ENCODE peak calls at places on chromosomes 12 and 14, in eight cellular contexts. One of them, this sample, is unnamed.

GRCh38 chr12:2057041-2057792 is 4.4 kb downstream of the CACNA1C start:
- DNase-seq in colonic mucosa: peak; percentile 68
- DNase-seq in cardiac fibroblast: peak; percentile 70
- DNase-seq in osteoblast: no peak
- DNase-seq in fibroblast of mammary gland: peak; percentile 57
- DNase-seq in A549: no peak
- DNase-seq in fibroblast of pulmonary artery: peak; percentile 66
- DNase-seq in upper lobe of right lung: no peak
- DNase-seq in this sample: peak; percentile 61

GRCh38 chr12:109998241-109998903 is 858 bp upstream of the ANKRD13A start:
- DNase-seq in fibroblast of pulmonary artery: no peak
- DNase-seq in fibroblast of mammary gland: no peak
- DNase-seq in osteoblast: peak; percentile 74
- DNase-seq in A549: no peak
- DNase-seq in cardiac fibroblast: no peak
- DNase-seq in colonic mucosa: no peak
- DNase-seq in upper lobe of right lung: no peak
- DNase-seq in this sample: no peak

GRCh38 chr14:75340921-75341320 is 62.3 kb downstream of the FOS start:
- DNase-seq in osteoblast: no peak
- DNase-seq in colonic mucosa: peak; percentile 65
- DNase-seq in upper lobe of right lung: peak; percentile 78
- DNase-seq in fibroblast of mammary gland: peak; percentile 82
- DNase-seq in A549: no peak
- DNase-seq in fibroblast of pulmonary artery: peak; percentile 83
- DNase-seq in cardiac fibroblast: peak; percentile 82
- DNase-seq in this sample: peak; percentile 47

GRCh38 chr12:47410383-47410782 is 295.4 kb downstream of the RPAP3 start:
- DNase-seq in upper lobe of right lung: no peak
- DNase-seq in fibroblast of pulmonary artery: no peak
- DNase-seq in fibroblast of mammary gland: no peak
- DNase-seq in colonic mucosa: no peak
- DNase-seq in A549: no peak
- DNase-seq in cardiac fibroblast: no peak
- DNase-seq in osteoblast: no peak
- DNase-seq in this sample: no peak

GRCh38 chr12:98328467-98328866 is 186.9 kb upstream of the TMPO start:
- DNase-seq in cardiac fibroblast: no peak
- DNase-seq in fibroblast of pulmonary artery: no peak
- DNase-seq in colonic mucosa: no peak
- DNase-seq in osteoblast: no peak
- DNase-seq in A549: no peak
- DNase-seq in upper lobe of right lung: no peak
- DNase-seq in fibroblast of mammary gland: no peak
- DNase-seq in this sample: no peak

GRCh38 chr12:7096006-7096903 is 4.0 kb upstream of the C1R start:
- DNase-seq in osteoblast: no peak
- DNase-seq in colonic mucosa: no peak
- DNase-seq in upper lobe of right lung: peak; percentile 50
- DNase-seq in fibroblast of pulmonary artery: no peak
- DNase-seq in A549: no peak
- DNase-seq in fibroblast of mammary gland: no peak
- DNase-seq in cardiac fibroblast: no peak
- DNase-seq in this sample: no peak

GRCh38 chr12:87953257-87953860 is 75.8 kb downstream of the C12orf50 start:
- DNase-seq in fibroblast of pulmonary artery: peak; percentile 69
- DNase-seq in fibroblast of mammary gland: peak; percentile 60
- DNase-seq in osteoblast: peak; percentile 87
- DNase-seq in A549: peak; percentile 28
- DNase-seq in upper lobe of right lung: no peak
- DNase-seq in colonic mucosa: no peak
- DNase-seq in cardiac fibroblast: peak; percentile 64
- DNase-seq in this sample: no peak

GRCh38 chr14:50222061-50222613 is 9.2 kb downstream of the SOS2 start:
- DNase-seq in fibroblast of pulmonary artery: no peak
- DNase-seq in fibroblast of mammary gland: peak; percentile 60
- DNase-seq in upper lobe of right lung: no peak
- DNase-seq in colonic mucosa: no peak
- DNase-seq in osteoblast: peak; percentile 9
- DNase-seq in cardiac fibroblast: no peak
- DNase-seq in A549: no peak
- DNase-seq in this sample: no peak

GRCh38 chr12:54164402-54165145 is 24.2 kb downstream of the SMUG1 start:
- DNase-seq in A549: no peak
- DNase-seq in osteoblast: peak; percentile 15
- DNase-seq in cardiac fibroblast: no peak
- DNase-seq in upper lobe of right lung: no peak
- DNase-seq in fibroblast of pulmonary artery: no peak
- DNase-seq in colonic mucosa: no peak
- DNase-seq in fibroblast of mammary gland: no peak
- DNase-seq in this sample: no peak

GRCh38 chr14:55336161-55336560 is 64.9 kb downstream of the FBXO34 start:
- DNase-seq in cardiac fibroblast: peak; percentile 45
- DNase-seq in osteoblast: no peak
- DNase-seq in fibroblast of pulmonary artery: no peak
- DNase-seq in fibroblast of mammary gland: no peak
- DNase-seq in colonic mucosa: no peak
- DNase-seq in A549: no peak
- DNase-seq in upper lobe of right lung: no peak
- DNase-seq in this sample: no peak

GRCh38 chr14:55339770-55340169 is 68.5 kb downstream of the FBXO34 start:
- DNase-seq in A549: no peak
- DNase-seq in fibroblast of mammary gland: no peak
- DNase-seq in osteoblast: no peak
- DNase-seq in fibroblast of pulmonary artery: peak; percentile 41
- DNase-seq in colonic mucosa: no peak
- DNase-seq in cardiac fibroblast: no peak
- DNase-seq in upper lobe of right lung: no peak
- DNase-seq in this sample: no peak

GRCh38 chr14:55332654-55333570 is 61.7 kb downstream of the FBXO34 start:
- DNase-seq in osteoblast: no peak
- DNase-seq in fibroblast of pulmonary artery: no peak
- DNase-seq in cardiac fibroblast: no peak
- DNase-seq in colonic mucosa: no peak
- DNase-seq in fibroblast of mammary gland: no peak
- DNase-seq in A549: no peak
- DNase-seq in upper lobe of right lung: no peak
- DNase-seq in this sample: no peak

GRCh38 chr14:55333785-55334485 is 62.7 kb downstream of the FBXO34 start:
- DNase-seq in fibroblast of pulmonary artery: no peak
- DNase-seq in colonic mucosa: no peak
- DNase-seq in cardiac fibroblast: no peak
- DNase-seq in osteoblast: no peak
- DNase-seq in A549: no peak
- DNase-seq in upper lobe of right lung: no peak
- DNase-seq in fibroblast of mammary gland: no peak
- DNase-seq in this sample: no peak

DNA sequence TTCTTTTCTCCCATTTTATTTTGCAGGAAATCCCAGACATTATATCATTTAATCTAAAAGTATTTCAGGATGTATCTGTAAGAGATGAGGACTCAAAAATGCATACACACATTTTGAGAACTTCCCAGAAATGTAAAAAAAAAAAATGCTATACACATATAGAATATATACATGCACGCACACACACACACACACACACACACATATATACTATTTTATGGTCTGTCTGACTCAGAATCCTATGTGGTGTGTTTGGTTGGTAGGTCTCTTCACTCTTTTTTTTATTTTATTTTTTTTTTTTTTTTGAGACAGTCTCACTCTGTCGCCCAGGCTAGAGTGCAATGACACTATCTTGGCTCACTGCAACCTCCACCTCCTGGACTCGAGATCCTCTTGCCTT is 65.5 kb downstream of the FBXO34 start:
- DNase-seq in osteoblast: no peak
- DNase-seq in cardiac fibroblast: no peak
- DNase-seq in colonic mucosa: no peak
- DNase-seq in fibroblast of mammary gland: no peak
- DNase-seq in fibroblast of pulmonary artery: no peak
- DNase-seq in upper lobe of right lung: no peak
- DNase-seq in A549: no peak
- DNase-seq in this sample: no peak
- H3K4me3 ChIP-seq in osteoblast: no peak overlapping the region
- H3K4me3 ChIP-seq in cardiac fibroblast: no peak overlapping the region
- H3K4me3 ChIP-seq in colonic mucosa: no peak overlapping the region
- H3K4me3 ChIP-seq in fibroblast of mammary gland: no peak overlapping the region
- H3K4me3 ChIP-seq in fibroblast of pulmonary artery: no peak overlapping the region
- H3K4me3 ChIP-seq in upper lobe of right lung: no peak overlapping the region
- H3K4me3 ChIP-seq in A549: no peak overlapping the region
- H3K4me3 ChIP-seq in this sample: no peak overlapping the region

GRCh38 chr12:130192667-130193345 is 30.5 kb downstream of the FZD10 start:
- DNase-seq in cardiac fibroblast: no peak
- DNase-seq in fibroblast of mammary gland: no peak
- DNase-seq in osteoblast: no peak
- DNase-seq in upper lobe of right lung: no peak
- DNase-seq in colonic mucosa: no peak
- DNase-seq in A549: no peak
- DNase-seq in fibroblast of pulmonary artery: no peak
- DNase-seq in this sample: no peak
- TF ChIP-seq CTCF in cardiac fibroblast: no peak
- TF ChIP-seq CTCF in fibroblast of mammary gland: no peak
- TF ChIP-seq CTCF in osteoblast: no peak
- TF ChIP-seq CTCF in upper lobe of right lung: no peak
- TF ChIP-seq CTCF in colonic mucosa: no peak
- TF ChIP-seq CTCF in A549: no peak
- TF ChIP-seq CTCF in fibroblast of pulmonary artery: no peak
- TF ChIP-seq CTCF in this sample: no peak

DNA sequence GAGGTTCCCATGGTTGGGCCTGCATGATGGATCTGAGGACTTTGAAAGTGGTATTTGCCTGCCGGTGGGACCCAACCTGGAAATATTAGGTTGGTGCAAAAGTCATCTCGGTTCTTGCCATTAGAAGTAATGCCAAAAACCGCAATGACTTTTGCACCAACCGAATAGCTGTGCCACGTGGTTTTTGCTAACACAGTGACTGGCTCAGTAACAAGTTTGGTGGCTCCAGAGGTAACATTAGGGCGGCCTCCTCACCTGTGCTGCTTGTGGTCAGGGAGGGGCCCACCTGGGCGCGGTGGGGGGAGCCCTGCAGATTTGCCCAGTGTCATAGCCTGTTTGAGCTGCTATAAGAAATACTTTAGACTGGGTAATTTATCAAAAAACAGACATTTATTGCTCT is 1.8 kb downstream of the BDKRB2 start:
- DNase-seq in fibroblast of mammary gland: no peak
- DNase-seq in cardiac fibroblast: no peak
- DNase-seq in upper lobe of right lung: no peak
- DNase-seq in fibroblast of pulmonary artery: no peak
- DNase-seq in osteoblast: no peak
- DNase-seq in A549: no peak
- DNase-seq in colonic mucosa: peak; percentile 69
- DNase-seq in this sample: no peak
- H3K4me3 ChIP-seq in fibroblast of mammary gland: peak overlapping the region; percentile 73
- H3K4me3 ChIP-seq in cardiac fibroblast: no peak overlapping the region
- H3K4me3 ChIP-seq in upper lobe of right lung: no peak overlapping the region
- H3K4me3 ChIP-seq in fibroblast of pulmonary artery: no peak overlapping the region
- H3K4me3 ChIP-seq in osteoblast: peak overlapping the region; percentile 79
- H3K4me3 ChIP-seq in A549: peak overlapping the region; percentile 76
- H3K4me3 ChIP-seq in colonic mucosa: peak overlapping the region; percentile 57
- H3K4me3 ChIP-seq in this sample: no peak overlapping the region

GRCh38 chr12:3244219-3244750 is 167.1 kb downstream of the TSPAN9 start:
- DNase-seq in fibroblast of pulmonary artery: no peak
- DNase-seq in osteoblast: no peak
- DNase-seq in fibroblast of mammary gland: no peak
- DNase-seq in A549: no peak
- DNase-seq in upper lobe of right lung: no peak
- DNase-seq in colonic mucosa: no peak
- DNase-seq in cardiac fibroblast: no peak
- DNase-seq in this sample: no peak

GRCh38 chr12:3243376-3244084 is 166.4 kb downstream of the TSPAN9 start:
- DNase-seq in A549: no peak
- DNase-seq in upper lobe of right lung: no peak
- DNase-seq in osteoblast: no peak
- DNase-seq in fibroblast of pulmonary artery: no peak
- DNase-seq in cardiac fibroblast: no peak
- DNase-seq in fibroblast of mammary gland: no peak
- DNase-seq in colonic mucosa: no peak
- DNase-seq in this sample: no peak

GRCh38 chr12:3241621-3242020 is 164.4 kb downstream of the TSPAN9 start:
- DNase-seq in osteoblast: no peak
- DNase-seq in upper lobe of right lung: no peak
- DNase-seq in colonic mucosa: no peak
- DNase-seq in cardiac fibroblast: no peak
- DNase-seq in fibroblast of mammary gland: no peak
- DNase-seq in fibroblast of pulmonary artery: no peak
- DNase-seq in A549: no peak
- DNase-seq in this sample: no peak

GRCh38 chr12:3246253-3246652 is 169.1 kb downstream of the TSPAN9 start:
- DNase-seq in A549: no peak
- DNase-seq in osteoblast: no peak
- DNase-seq in fibroblast of pulmonary artery: no peak
- DNase-seq in upper lobe of right lung: no peak
- DNase-seq in cardiac fibroblast: no peak
- DNase-seq in fibroblast of mammary gland: no peak
- DNase-seq in colonic mucosa: no peak
- DNase-seq in this sample: no peak

GRCh38 chr12:3242199-3242863 is 165.2 kb downstream of the TSPAN9 start:
- DNase-seq in cardiac fibroblast: no peak
- DNase-seq in A549: no peak
- DNase-seq in upper lobe of right lung: no peak
- DNase-seq in fibroblast of mammary gland: no peak
- DNase-seq in osteoblast: no peak
- DNase-seq in colonic mucosa: no peak
- DNase-seq in fibroblast of pulmonary artery: no peak
- DNase-seq in this sample: no peak
- TF ChIP-seq CTCF in cardiac fibroblast: no peak
- TF ChIP-seq CTCF in A549: no peak
- TF ChIP-seq CTCF in upper lobe of right lung: no peak
- TF ChIP-seq CTCF in fibroblast of mammary gland: no peak
- TF ChIP-seq CTCF in osteoblast: no peak
- TF ChIP-seq CTCF in colonic mucosa: no peak
- TF ChIP-seq CTCF in fibroblast of pulmonary artery: no peak
- TF ChIP-seq CTCF in this sample: no peak

DNA sequence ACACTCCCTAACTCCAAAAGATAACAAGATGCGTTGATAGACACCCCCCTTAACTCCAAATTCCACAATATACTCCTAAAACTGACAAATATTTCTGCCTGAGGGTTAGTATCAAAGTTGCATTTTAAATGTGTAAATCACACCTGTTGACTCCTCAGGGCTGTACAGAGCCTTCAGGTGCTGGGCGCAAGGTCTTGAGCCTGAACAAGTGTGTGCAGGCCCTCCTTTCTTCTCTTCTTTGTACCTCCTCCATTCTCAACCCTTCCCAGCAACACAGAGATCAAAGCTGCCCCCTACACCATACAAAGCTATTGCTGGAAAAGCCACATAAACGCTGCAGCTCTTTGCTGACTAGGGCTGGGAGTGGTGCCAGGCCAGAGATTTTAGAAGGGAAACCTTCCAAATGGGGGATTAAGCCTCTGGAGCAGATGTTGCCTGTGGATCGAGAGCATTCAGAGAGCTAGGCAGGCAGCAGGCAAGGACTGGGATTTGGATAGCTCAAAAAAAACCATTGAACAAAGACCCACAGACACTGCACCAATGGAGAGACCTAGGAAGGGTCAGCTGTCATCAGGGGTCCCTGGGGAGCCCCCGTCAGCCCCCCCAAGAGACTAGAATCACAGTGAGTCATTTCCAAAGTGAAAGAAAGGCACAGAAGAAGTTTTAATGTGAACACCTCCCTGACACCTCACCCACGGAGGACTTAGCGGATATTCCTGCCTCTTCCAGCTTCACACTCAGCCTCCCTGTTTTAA is 18.3 kb upstream of the SUSD6 start:
- DNase-seq in fibroblast of pulmonary artery: peak; percentile 73
- DNase-seq in fibroblast of mammary gland: peak; percentile 69
- DNase-seq in upper lobe of right lung: no peak
- DNase-seq in colonic mucosa: peak; percentile 58
- DNase-seq in A549: no peak
- DNase-seq in cardiac fibroblast: peak; percentile 90
- DNase-seq in osteoblast: no peak
- DNase-seq in this sample: peak; percentile 32
- H3K4me3 ChIP-seq in fibroblast of pulmonary artery: peak overlapping the region; percentile 6
- H3K4me3 ChIP-seq in fibroblast of mammary gland: no peak overlapping the region
- H3K4me3 ChIP-seq in upper lobe of right lung: no peak overlapping the region
- H3K4me3 ChIP-seq in colonic mucosa: no peak overlapping the region
- H3K4me3 ChIP-seq in A549: no peak overlapping the region
- H3K4me3 ChIP-seq in cardiac fibroblast: peak overlapping the region; percentile 5
- H3K4me3 ChIP-seq in osteoblast: peak overlapping the region; percentile 54
- H3K4me3 ChIP-seq in this sample: no peak overlapping the region